ENCODE peak calls at places on chromosome 13, in ten cellular contexts. I is AG04449, A is upper lobe of left lung, Z is mucosa of descending colon, T is psoas muscle, M is A673, W is A549, J is left ventricle myocardium inferior, F is PC-9, B is fibroblast of villous mesenchyme. H is an unnamed sample.
A peak's percentile ranks its signal among the peaks of the same experiment; 100 is the strongest.

GRCh38 chr13:55464222-55464621 is 1676.5 kb upstream of the PRR20A start:
- DNase-seq in I (no peak), A (no peak), Z (no peak), T (no peak), M (no peak), W (no peak), J (no peak), F (no peak), B (no peak), H (no peak)

GRCh38 chr13:114099191-114099590 is 33.2 kb downstream of the RASA3 start:
- DNase-seq in I (peak; percentile 82), A (peak; percentile 33), Z (peak; percentile 41), T (peak; percentile 89), M (peak; percentile 65), W (peak; percentile 76), J (peak; percentile 83), F (peak; percentile 65), B (peak; percentile 96), H (peak; percentile 83)

GRCh38 chr13:23087884-23088283 is 92.9 kb upstream of the SGCG start:
- DNase-seq in I (no peak), A (no peak), Z (peak; percentile 37), T (no peak), M (peak; percentile 48), W (peak; percentile 17), J (no peak), F (no peak), B (peak; percentile 23), H (no peak)

GRCh38 chr13:21054313-21054712 is 7.1 kb downstream of the LATS2 start:
- DNase-seq in I (no peak), A (no peak), Z (no peak), T (no peak), M (no peak), W (no peak), J (no peak), F (no peak), B (no peak), H (no peak)

GRCh38 chr13:31793246-31793645 is 53.9 kb downstream of the RXFP2 start:
- DNase-seq in I (no peak), A (no peak), Z (no peak), T (no peak), M (no peak), W (no peak), J (no peak), F (no peak), B (peak; percentile 75), H (no peak)

GRCh38 chr13:24279267-24279666 is 30.1 kb upstream of the C1QTNF9 start:
- DNase-seq in I (no peak), A (no peak), Z (no peak), T (no peak), M (peak; percentile 50), W (no peak), J (no peak), F (no peak), B (no peak), H (no peak)

GRCh38 chr13:33150146-33150545 is 133.9 kb downstream of the KL start:
- DNase-seq in I (no peak), A (no peak), Z (no peak), T (no peak), M (peak; percentile 60), W (no peak), J (no peak), F (no peak), B (peak; percentile 71), H (no peak)

GRCh38 chr13:110110783-110111182 is 196.2 kb downstream of the COL4A1 start:
- DNase-seq in I (no peak), A (no peak), Z (no peak), T (no peak), M (no peak), W (no peak), J (no peak), F (no peak), B (no peak), H (no peak)

GRCh38 chr13:62482351-62482750 is 1066.7 kb upstream of the PCDH20 start:
- DNase-seq in I (no peak), A (no peak), Z (no peak), T (no peak), M (no peak), W (no peak), J (no peak), F (no peak), B (no peak), H (no peak)

GRCh38 chr13:93290503-93290902 is 63.9 kb downstream of the GPC6 start:
- DNase-seq in I (no peak), A (no peak), Z (no peak), T (no peak), M (peak; percentile 82), W (no peak), J (no peak), F (no peak), B (peak; percentile 65), H (no peak)

GRCh38 chr13:75762066-75762937 is 126.2 kb downstream of the LMO7 start:
- DNase-seq in I (no peak), A (peak; percentile 54), Z (peak; percentile 49), T (no peak), M (no peak), W (peak; percentile 24), J (no peak), F (peak; percentile 40), B (peak; percentile 83), H (no peak)

GRCh38 chr13:45615501-45616101 is at the start of gene ERICH6B:
- DNase-seq in I (no peak), A (no peak), Z (no peak), T (no peak), M (no peak), W (peak; percentile 5), J (peak; percentile 19), F (no peak), B (peak; percentile 14), H (no peak)
- H3K4me3 ChIP-seq in I (peak within 1 kb of the TSS; percentile 20), A (no peak within 1 kb of the TSS), Z (no peak within 1 kb of the TSS), T (peak within 1 kb of the TSS; percentile 35), M (no peak within 1 kb of the TSS), W (no peak within 1 kb of the TSS), J (peak within 1 kb of the TSS; percentile 50), F (no peak within 1 kb of the TSS), B (no peak within 1 kb of the TSS), H (no peak within 1 kb of the TSS)

GRCh38 chr13:76853481-76853880 is 32.7 kb downstream of the KCTD12 start:
- DNase-seq in I (no peak), A (no peak), Z (no peak), T (no peak), M (no peak), W (no peak), J (no peak), F (no peak), B (no peak), H (no peak)

GRCh38 chr13:76852991-76853390 is 33.2 kb downstream of the KCTD12 start:
- DNase-seq in I (no peak), A (no peak), Z (no peak), T (no peak), M (no peak), W (no peak), J (no peak), F (peak; percentile 10), B (peak; percentile 48), H (peak; percentile 51)

GRCh38 chr13:76856141-76856571 is 30.0 kb downstream of the KCTD12 start:
- DNase-seq in I (no peak), A (no peak), Z (no peak), T (no peak), M (peak; percentile 17), W (no peak), J (no peak), F (no peak), B (peak; percentile 59), H (peak; percentile 66)

GRCh38 chr13:76854209-76854608 is 32.0 kb downstream of the KCTD12 start:
- DNase-seq in I (no peak), A (no peak), Z (no peak), T (no peak), M (no peak), W (no peak), J (no peak), F (no peak), B (no peak), H (no peak)

GRCh38 chr13:76854894-76855293 is 31.3 kb downstream of the KCTD12 start:
- DNase-seq in I (no peak), A (no peak), Z (no peak), T (no peak), M (no peak), W (no peak), J (no peak), F (no peak), B (peak; percentile 14), H (no peak)
- H3K4me3 ChIP-seq in I (no peak overlapping the region), A (no peak overlapping the region), Z (no peak overlapping the region), T (no peak overlapping the region), M (no peak overlapping the region), W (no peak overlapping the region), J (no peak overlapping the region), F (no peak overlapping the region), B (no peak overlapping the region), H (no peak overlapping the region)

GRCh38 chr13:79492313-79492798 is 11.4 kb downstream of the NDFIP2 start:
- DNase-seq in I (no peak), A (no peak), Z (no peak), T (no peak), M (no peak), W (no peak), J (no peak), F (no peak), B (no peak), H (no peak)

GRCh38 chr13:79491715-79492114 is 10.8 kb downstream of the NDFIP2 start:
- DNase-seq in I (peak; percentile 74), A (no peak), Z (no peak), T (no peak), M (no peak), W (peak; percentile 56), J (no peak), F (no peak), B (peak; percentile 89), H (peak; percentile 31)

GRCh38 chr13:79492918-79493594 is 12.1 kb downstream of the NDFIP2 start:
- DNase-seq in I (no peak), A (no peak), Z (no peak), T (no peak), M (no peak), W (no peak), J (no peak), F (no peak), B (no peak), H (no peak)

GRCh38 chr13:79490326-79490725 is 9.4 kb downstream of the NDFIP2 start:
- DNase-seq in I (no peak), A (no peak), Z (no peak), T (no peak), M (no peak), W (no peak), J (no peak), F (no peak), B (no peak), H (no peak)

GRCh38 chr13:79490846-79491245 is 9.9 kb downstream of the NDFIP2 start:
- DNase-seq in I (no peak), A (no peak), Z (no peak), T (no peak), M (no peak), W (no peak), J (no peak), F (no peak), B (no peak), H (no peak)
- H3K4me3 ChIP-seq in I (no peak overlapping the region), A (no peak overlapping the region), Z (no peak overlapping the region), T (no peak overlapping the region), M (no peak overlapping the region), W (no peak overlapping the region), J (no peak overlapping the region), F (no peak overlapping the region), B (no peak overlapping the region), H (no peak overlapping the region)

GRCh38 chr13:36495431-36495830 is 63.1 kb downstream of the CCNA1 start:
- DNase-seq in I (no peak), A (no peak), Z (no peak), T (no peak), M (no peak), W (no peak), J (no peak), F (no peak), B (no peak), H (no peak)

GRCh38 chr13:36493046-36493445 is 60.8 kb downstream of the CCNA1 start:
- DNase-seq in I (no peak), A (no peak), Z (no peak), T (no peak), M (no peak), W (no peak), J (no peak), F (no peak), B (no peak), H (no peak)

GRCh38 chr13:36490055-36490454 is 57.8 kb downstream of the CCNA1 start:
- DNase-seq in I (no peak), A (no peak), Z (no peak), T (no peak), M (no peak), W (no peak), J (no peak), F (no peak), B (no peak), H (no peak)
- H3K4me3 ChIP-seq in I (no peak overlapping the region), A (no peak overlapping the region), Z (no peak overlapping the region), T (no peak overlapping the region), M (no peak overlapping the region), W (no peak overlapping the region), J (no peak overlapping the region), F (no peak overlapping the region), B (no peak overlapping the region), H (no peak overlapping the region)

H was measured in skeletal muscle cell.